ENCODE peak calls at places on chromosomes 5 and 9, in ten cellular contexts. R, O, P, I, Q, N, F, Y, L and D are unnamed samples.

GRCh38 chr9:68705636-68706578 is 867 bp downstream of the PIP5K1B start:
- DNase-seq in R (no peak), O (no peak), P (peak), I (no peak), Q (peak), N (peak), F (no peak), Y (peak), L (peak), D (peak)

GRCh38 chr5:133261993-133262392 is 210.2 kb downstream of the HSPA4 start:
- DNase-seq in R (no peak), O (no peak), P (no peak), I (no peak), Q (no peak), N (no peak), F (no peak), Y (no peak), L (no peak), D (no peak)

GRCh38 chr5:126520593-126520953 is 74.4 kb downstream of the ALDH7A1 start:
- DNase-seq in R (no peak), O (no peak), P (no peak), I (no peak), Q (no peak), N (no peak), F (no peak), Y (no peak), L (no peak), D (no peak)

GRCh38 chr5:135887447-135887864 is 8.2 kb downstream of the IL9 start:
- DNase-seq in R (peak), O (peak), P (peak), I (peak), Q (peak), N (peak), F (peak), Y (peak), L (no peak), D (peak)

GRCh38 chr9:100714372-100715099 is 136.7 kb downstream of the CAVIN4 start:
- DNase-seq in R (peak), O (no peak), P (peak), I (peak), Q (peak), N (peak), F (peak), Y (peak), L (peak), D (peak)

GRCh38 chr5:44842491-44843282 is 33.9 kb downstream of the MRPS30 start:
- DNase-seq in R (no peak), O (no peak), P (no peak), I (no peak), Q (no peak), N (no peak), F (no peak), Y (no peak), L (no peak), D (no peak)

GRCh38 chr5:180589771-180590542 is 1.3 kb downstream of the SCGB3A1 start:
- DNase-seq in R (no peak), O (no peak), P (peak), I (no peak), Q (no peak), N (no peak), F (no peak), Y (peak), L (no peak), D (no peak)

GRCh38 chr5:98593418-98593817 is 180.0 kb upstream of the RGMB start:
- DNase-seq in R (no peak), O (no peak), P (no peak), I (no peak), Q (no peak), N (no peak), F (no peak), Y (no peak), L (no peak), D (no peak)

GRCh38 chr5:11903614-11904269 is 504 bp downstream of the CTNND2 start:
- DNase-seq in R (no peak), O (no peak), P (peak), I (no peak), Q (peak), N (no peak), F (no peak), Y (peak), L (no peak), D (no peak)

GRCh38 chr9:77735515-77735914 is 87.4 kb upstream of the GNA14 start:
- DNase-seq in R (no peak), O (no peak), P (no peak), I (no peak), Q (peak), N (no peak), F (peak), Y (no peak), L (no peak), D (no peak)

GRCh38 chr5:170628691-170629565 is 125.1 kb downstream of the KCNIP1 start:
- DNase-seq in R (no peak), O (no peak), P (no peak), I (no peak), Q (no peak), N (no peak), F (no peak), Y (no peak), L (peak), D (no peak)

GRCh38 chr5:73899916-73900315 is 273.9 kb downstream of the ARHGEF28 start:
- DNase-seq in R (no peak), O (no peak), P (no peak), I (no peak), Q (no peak), N (no peak), F (no peak), Y (no peak), L (no peak), D (no peak)

GRCh38 chr5:94463739-94464138 is 154.7 kb downstream of the KIAA0825 start:
- DNase-seq in R (no peak), O (no peak), P (no peak), I (no peak), Q (no peak), N (no peak), F (peak), Y (no peak), L (no peak), D (no peak)

GRCh38 chr9:75885652-75886051 is 4.8 kb upstream of the PCSK5 start:
- DNase-seq in R (no peak), O (no peak), P (no peak), I (no peak), Q (no peak), N (no peak), F (no peak), Y (no peak), L (no peak), D (no peak)

GRCh38 chr9:20873240-20873860 is 158.1 kb downstream of the HACD4 start:
- DNase-seq in R (no peak), O (no peak), P (no peak), I (no peak), Q (no peak), N (no peak), F (peak), Y (no peak), L (no peak), D (no peak)

GRCh38 chr5:133434336-133434735 is 178.0 kb downstream of the FSTL4 start:
- DNase-seq in R (no peak), O (no peak), P (no peak), I (no peak), Q (no peak), N (no peak), F (no peak), Y (no peak), L (no peak), D (no peak)

GRCh38 chr9:96071245-96072124 is 196.0 kb downstream of the ERCC6L2 start:
- DNase-seq in R (peak), O (no peak), P (peak), I (no peak), Q (no peak), N (no peak), F (peak), Y (peak), L (no peak), D (no peak)

GRCh38 chr5:90174236-90174635 is 235.3 kb downstream of the CETN3 start:
- DNase-seq in R (no peak), O (no peak), P (no peak), I (no peak), Q (no peak), N (no peak), F (no peak), Y (no peak), L (no peak), D (no peak)

GRCh38 chr9:36665921-36666429 is 93.3 kb downstream of the MELK start:
- DNase-seq in R (no peak), O (no peak), P (no peak), I (no peak), Q (no peak), N (no peak), F (peak), Y (no peak), L (no peak), D (peak)

GRCh38 chr5:57831942-57832341 is 349.3 kb upstream of the ACTBL2 start:
- DNase-seq in R (no peak), O (no peak), P (no peak), I (no peak), Q (no peak), N (no peak), F (peak), Y (no peak), L (no peak), D (no peak)

GRCh38 chr9:106019017-106019692 is 324.8 kb downstream of the TMEM38B start:
- DNase-seq in R (no peak), O (peak), P (no peak), I (no peak), Q (peak), N (no peak), F (no peak), Y (peak), L (no peak), D (no peak)

GRCh38 chr5:35371971-35372426 is 141.7 kb upstream of the PRLR start:
- DNase-seq in R (no peak), O (no peak), P (no peak), I (peak), Q (no peak), N (peak), F (no peak), Y (no peak), L (no peak), D (no peak)

GRCh38 chr9:98442541-98442940 is 187.1 kb upstream of the TBC1D2 start:
- DNase-seq in R (no peak), O (no peak), P (no peak), I (no peak), Q (no peak), N (no peak), F (peak), Y (no peak), L (no peak), D (no peak)

GRCh38 chr9:1443450-1443849 is 393.3 kb downstream of the DMRT2 start:
- DNase-seq in R (no peak), O (no peak), P (no peak), I (no peak), Q (no peak), N (no peak), F (no peak), Y (no peak), L (no peak), D (no peak)

GRCh38 chr5:64210866-64211265 is 45.2 kb downstream of the RNF180 start:
- DNase-seq in R (peak), O (no peak), P (no peak), I (no peak), Q (no peak), N (no peak), F (peak), Y (no peak), L (no peak), D (no peak)

GRCh38 chr5:135213034-135213386 is 179.0 kb upstream of the PITX1 start:
- DNase-seq in R (no peak), O (no peak), P (no peak), I (no peak), Q (no peak), N (no peak), F (no peak), Y (no peak), L (no peak), D (no peak)

GRCh38 chr5:79183011-79183410 is 52.9 kb upstream of the JMY start:
- DNase-seq in R (no peak), O (no peak), P (no peak), I (no peak), Q (no peak), N (no peak), F (no peak), Y (no peak), L (no peak), D (no peak)

GRCh38 chr9:90489066-90489465 is 153.6 kb downstream of the DIRAS2 start:
- DNase-seq in R (no peak), O (no peak), P (no peak), I (no peak), Q (no peak), N (no peak), F (no peak), Y (no peak), L (no peak), D (no peak)

GRCh38 chr5:171927345-171927941 is 79.0 kb downstream of the FBXW11 start:
- DNase-seq in R (no peak), O (no peak), P (no peak), I (no peak), Q (no peak), N (no peak), F (peak), Y (no peak), L (no peak), D (no peak)

GRCh38 chr5:39207628-39208027 is 11.7 kb downstream of the FYB1 start:
- DNase-seq in R (no peak), O (no peak), P (no peak), I (no peak), Q (no peak), N (no peak), F (no peak), Y (no peak), L (no peak), D (no peak)

GRCh38 chr9:123620258-123620657 is 264.3 kb downstream of the CRB2 start:
- DNase-seq in R (peak), O (no peak), P (no peak), I (no peak), Q (no peak), N (no peak), F (peak), Y (no peak), L (no peak), D (peak)

GRCh38 chr9:136867480-136867879 is 1.4 kb upstream of the EDF1 start:
- DNase-seq in R (no peak), O (no peak), P (no peak), I (no peak), Q (no peak), N (no peak), F (no peak), Y (no peak), L (no peak), D (no peak)

GRCh38 chr9:136864996-136865767 is 926 bp downstream of the EDF1 start:
- DNase-seq in R (no peak), O (no peak), P (no peak), I (no peak), Q (no peak), N (peak), F (no peak), Y (no peak), L (no peak), D (no peak)

GRCh38 chr9:136867917-136868316 is 1.8 kb upstream of the EDF1 start:
- DNase-seq in R (no peak), O (no peak), P (no peak), I (no peak), Q (no peak), N (no peak), F (no peak), Y (no peak), L (no peak), D (no peak)

GRCh38 chr9:136865768-136866103 is 372 bp downstream of the EDF1 start:
- DNase-seq in R (no peak), O (no peak), P (no peak), I (no peak), Q (peak), N (peak), F (no peak), Y (no peak), L (peak), D (no peak)

DNA sequence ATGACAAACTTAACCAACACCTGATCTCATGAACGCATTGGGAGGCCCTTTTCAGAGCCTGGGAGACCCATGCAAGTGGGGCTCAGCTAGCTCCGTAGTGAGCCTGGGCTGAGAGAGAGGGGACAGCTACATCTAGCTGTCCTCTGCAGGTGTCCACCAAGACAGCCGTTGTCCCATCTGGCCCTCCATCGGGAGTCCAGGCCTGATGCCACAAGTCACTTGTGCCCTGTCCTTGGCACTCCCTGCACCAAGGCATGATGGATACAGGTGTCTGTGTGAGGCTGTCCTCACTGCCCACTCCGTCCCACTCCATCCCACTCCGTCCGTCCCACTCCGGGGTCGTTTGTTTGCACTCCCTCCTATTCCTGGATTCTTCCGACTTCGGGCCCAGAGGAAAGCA is 2.5 kb upstream of the EDF1 start:
- DNase-seq in R (no peak), O (no peak), P (no peak), I (no peak), Q (no peak), N (no peak), F (no peak), Y (no peak), L (no peak), D (no peak)
- TF ChIP-seq POLR2A in R (peak), O (no peak), P (no peak), I (no peak), Q (no peak), N (no peak), F (no peak), Y (no peak), L (no peak), D (no peak)

GRCh38 chr5:179055436-179055835 is 4.7 kb upstream of the ZNF354C start:
- DNase-seq in R (no peak), O (no peak), P (no peak), I (no peak), Q (no peak), N (no peak), F (no peak), Y (no peak), L (no peak), D (no peak)

GRCh38 chr5:179065703-179066102 is 5.5 kb downstream of the ZNF354C start:
- DNase-seq in R (no peak), O (no peak), P (no peak), I (no peak), Q (no peak), N (no peak), F (no peak), Y (no peak), L (no peak), D (no peak)

GRCh38 chr5:179061025-179061424 is 852 bp downstream of the ZNF354C start:
- DNase-seq in R (no peak), O (peak), P (no peak), I (no peak), Q (no peak), N (no peak), F (no peak), Y (no peak), L (no peak), D (no peak)

GRCh38 chr5:179054876-179055275 is 5.3 kb upstream of the ZNF354C start:
- DNase-seq in R (no peak), O (no peak), P (no peak), I (no peak), Q (no peak), N (no peak), F (no peak), Y (no peak), L (no peak), D (no peak)

DNA sequence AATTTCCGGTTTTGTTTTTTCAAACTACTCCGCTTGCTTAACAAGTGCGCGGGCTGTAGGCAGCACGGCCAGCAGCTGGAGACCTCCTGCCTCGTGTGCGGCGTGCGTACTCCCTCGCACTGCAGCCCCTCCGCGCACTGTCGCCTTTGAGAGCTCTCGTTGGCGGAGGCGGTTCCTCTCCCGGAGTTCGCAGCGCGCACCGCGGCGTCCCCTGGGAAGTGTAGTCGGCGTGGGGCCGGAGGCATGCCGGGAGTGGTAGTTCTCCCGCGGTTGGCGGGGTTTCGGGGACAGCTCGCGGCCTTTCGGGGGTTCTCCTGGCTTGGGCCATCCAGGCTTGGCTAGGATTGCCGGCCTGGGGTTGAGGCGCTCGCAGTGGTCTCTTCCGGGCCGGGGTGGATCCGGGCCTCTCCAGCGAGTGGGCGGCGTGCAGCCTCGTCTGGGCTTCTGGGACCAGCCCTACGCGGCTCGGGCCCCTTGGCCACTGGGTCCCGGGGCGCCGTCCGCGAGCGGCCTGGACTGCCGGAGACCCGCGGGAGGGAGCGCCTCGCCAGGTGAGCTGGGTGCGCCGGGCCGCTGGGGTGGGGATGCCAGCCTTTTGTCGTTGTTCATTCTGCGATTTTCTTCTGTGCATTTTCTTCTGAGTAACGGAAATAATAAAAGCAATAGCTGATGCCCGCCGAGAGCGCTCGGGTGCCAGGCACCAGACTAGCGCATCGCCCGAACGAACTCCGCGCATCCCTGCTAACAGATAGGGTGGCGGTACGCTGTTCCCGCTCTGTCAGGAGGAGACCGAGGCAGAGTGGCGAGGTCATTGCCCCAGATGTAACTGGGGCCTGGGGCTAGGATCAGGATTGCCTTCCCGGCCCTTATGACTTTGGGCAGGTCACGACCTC is at the start of gene ZNF354C:
- DNase-seq in R (no peak), O (peak), P (peak), I (peak), Q (peak), N (peak), F (peak), Y (peak), L (peak), D (peak)
- TF ChIP-seq POLR2A in R (no peak), O (no peak), P (no peak), I (no peak), Q (no peak), N (peak), F (peak), Y (no peak), L (no peak), D (no peak)

GRCh38 chr5:32444191-32444945 is at the start of gene ZFR:
- DNase-seq in R (peak), O (peak), P (peak), I (peak), Q (peak), N (peak), F (peak), Y (peak), L (peak), D (peak)
- TF ChIP-seq POLR2A in R (peak), O (peak), P (peak), I (peak), Q (peak), N (peak), F (peak), Y (peak), L (peak), D (peak)

GRCh38 chr5:109903061-109903460 is 213.3 kb downstream of the MAN2A1 start:
- DNase-seq in R (no peak), O (no peak), P (no peak), I (no peak), Q (no peak), N (no peak), F (no peak), Y (no peak), L (no peak), D (no peak)

GRCh38 chr5:109901628-109901981 is 211.9 kb downstream of the MAN2A1 start:
- DNase-seq in R (no peak), O (no peak), P (no peak), I (no peak), Q (no peak), N (no peak), F (no peak), Y (no peak), L (no peak), D (no peak)

GRCh38 chr5:109900453-109900852 is 210.7 kb downstream of the MAN2A1 start:
- DNase-seq in R (no peak), O (no peak), P (no peak), I (no peak), Q (no peak), N (no peak), F (no peak), Y (no peak), L (no peak), D (no peak)

GRCh38 chr5:109898547-109899544 is 209.1 kb downstream of the MAN2A1 start:
- DNase-seq in R (no peak), O (no peak), P (no peak), I (no peak), Q (no peak), N (no peak), F (no peak), Y (no peak), L (no peak), D (no peak)

DNA sequence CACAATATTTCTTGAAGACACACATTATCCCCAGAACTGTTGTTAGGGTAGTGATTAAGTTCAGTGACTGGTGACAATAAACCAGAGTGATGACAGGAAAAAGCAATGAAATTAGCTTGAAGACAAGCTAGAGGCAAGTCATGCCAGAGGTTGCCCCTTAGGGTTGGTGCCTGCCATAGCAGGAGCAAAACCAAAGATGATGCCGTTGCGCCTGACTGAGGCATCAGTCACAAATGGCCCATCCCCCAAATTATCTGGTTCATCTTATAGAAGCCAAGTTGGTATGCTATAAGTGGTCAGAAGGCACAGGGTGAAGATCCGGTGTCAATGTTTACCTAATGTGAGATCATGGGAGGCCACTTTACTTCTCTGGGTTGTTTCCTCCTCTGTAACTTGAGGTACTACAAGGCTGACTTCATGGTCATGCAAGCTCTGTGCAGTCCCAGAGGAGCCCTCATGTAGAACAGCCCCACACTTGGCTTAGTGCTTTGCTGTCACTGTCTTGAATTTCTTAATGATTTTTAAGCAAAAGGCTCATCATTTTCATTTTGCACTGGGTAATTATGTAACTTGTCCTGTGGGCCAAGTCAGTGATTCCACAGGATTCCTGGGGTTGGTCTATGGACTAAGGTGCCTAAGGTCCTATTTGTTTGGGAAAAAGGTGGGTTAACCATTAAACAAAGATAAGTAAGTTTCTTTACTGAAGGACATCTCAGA is 211.3 kb downstream of the MAN2A1 start:
- DNase-seq in R (no peak), O (no peak), P (no peak), I (no peak), Q (no peak), N (no peak), F (no peak), Y (no peak), L (no peak), D (no peak)
- TF ChIP-seq POLR2A in R (no peak), O (no peak), P (no peak), I (no peak), Q (no peak), N (no peak), F (no peak), Y (no peak), L (no peak), D (no peak)